ENCODE peak calls at places on chromosomes 16 and 17, in four cellular contexts. One of them, this sample, is unnamed.

GRCh38 chr16:10245002-10245401 is 62.8 kb upstream of the GRIN2A start:
- DNase-seq in AG20443: no peak
- DNase-seq in LoVo: no peak
- DNase-seq in caudate nucleus: no peak
- DNase-seq in this sample: peak

GRCh38 chr17:81263371-81264181 is 24.5 kb downstream of the NDUFAF8 start:
- DNase-seq in caudate nucleus: no peak
- DNase-seq in AG20443: no peak
- DNase-seq in LoVo: no peak
- DNase-seq in this sample: no peak

GRCh38 chr17:32525116-32525515 is 38.3 kb downstream of the CDK5R1 start:
- DNase-seq in LoVo: no peak
- DNase-seq in AG20443: peak
- DNase-seq in caudate nucleus: no peak
- DNase-seq in this sample: no peak

GRCh38 chr17:21033350-21033749 is 9.5 kb downstream of the USP22 start:
- DNase-seq in AG20443: no peak
- DNase-seq in caudate nucleus: no peak
- DNase-seq in LoVo: no peak
- DNase-seq in this sample: no peak

GRCh38 chr17:76123749-76124581 is 17.1 kb downstream of the FOXJ1 start:
- DNase-seq in caudate nucleus: no peak
- DNase-seq in LoVo: no peak
- DNase-seq in AG20443: no peak
- DNase-seq in this sample: no peak

GRCh38 chr16:87707097-87707496 is 58.7 kb downstream of the KLHDC4 start:
- DNase-seq in LoVo: no peak
- DNase-seq in AG20443: no peak
- DNase-seq in caudate nucleus: no peak
- DNase-seq in this sample: no peak

GRCh38 chr16:58658796-58659211 is 25.8 kb downstream of the SLC38A7 start:
- DNase-seq in LoVo: no peak
- DNase-seq in caudate nucleus: no peak
- DNase-seq in AG20443: no peak
- DNase-seq in this sample: no peak

GRCh38 chr17:62139141-62139540 is 74.1 kb upstream of the MED13 start:
- DNase-seq in LoVo: no peak
- DNase-seq in AG20443: no peak
- DNase-seq in caudate nucleus: no peak
- DNase-seq in this sample: no peak

GRCh38 chr16:81831722-81832126 is 52.6 kb downstream of the PLCG2 start:
- DNase-seq in caudate nucleus: peak
- DNase-seq in LoVo: no peak
- DNase-seq in AG20443: no peak
- DNase-seq in this sample: no peak

GRCh38 chr17:10156579-10157488 is 41.6 kb downstream of the GAS7 start:
- DNase-seq in AG20443: no peak
- DNase-seq in caudate nucleus: peak
- DNase-seq in LoVo: no peak
- DNase-seq in this sample: peak

GRCh38 chr17:13099906-13100305 is 82.1 kb upstream of the ELAC2 start:
- DNase-seq in AG20443: no peak
- DNase-seq in LoVo: no peak
- DNase-seq in caudate nucleus: no peak
- DNase-seq in this sample: no peak

GRCh38 chr16:77499373-77500285 is 64.8 kb upstream of the ADAMTS18 start:
- DNase-seq in AG20443: peak
- DNase-seq in caudate nucleus: no peak
- DNase-seq in LoVo: no peak
- DNase-seq in this sample: no peak

GRCh38 chr16:82993874-82994375 is 367.2 kb downstream of the CDH13 start:
- DNase-seq in caudate nucleus: no peak
- DNase-seq in AG20443: no peak
- DNase-seq in LoVo: no peak
- DNase-seq in this sample: no peak

GRCh38 chr16:64626771-64627170 is 495.1 kb downstream of the CDH11 start:
- DNase-seq in AG20443: no peak
- DNase-seq in caudate nucleus: no peak
- DNase-seq in LoVo: no peak
- DNase-seq in this sample: no peak

GRCh38 chr17:31549525-31550388 is 158.3 kb downstream of the RAB11FIP4 start:
- DNase-seq in AG20443: peak
- DNase-seq in LoVo: peak
- DNase-seq in caudate nucleus: peak
- DNase-seq in this sample: peak

GRCh38 chr17:42883802-42884553 is 16.6 kb upstream of the G6PC1 start:
- DNase-seq in caudate nucleus: no peak
- DNase-seq in LoVo: no peak
- DNase-seq in AG20443: no peak
- DNase-seq in this sample: no peak

GRCh38 chr17:16261049-16261448 is 44.0 kb downstream of the PIGL start:
- DNase-seq in AG20443: no peak
- DNase-seq in caudate nucleus: no peak
- DNase-seq in LoVo: no peak
- DNase-seq in this sample: no peak

GRCh38 chr17:19365833-19366636 is 3.5 kb upstream of the B9D1 start:
- DNase-seq in caudate nucleus: no peak
- DNase-seq in AG20443: no peak
- DNase-seq in LoVo: no peak
- DNase-seq in this sample: no peak

GRCh38 chr17:73939808-73940207 is 263.7 kb upstream of the RPL38 start:
- DNase-seq in LoVo: no peak
- DNase-seq in caudate nucleus: no peak
- DNase-seq in AG20443: no peak
- DNase-seq in this sample: no peak

GRCh38 chr17:81012574-81013447 is 21.2 kb downstream of the CHMP6 start:
- DNase-seq in caudate nucleus: no peak
- DNase-seq in AG20443: no peak
- DNase-seq in LoVo: no peak
- DNase-seq in this sample: no peak

GRCh38 chr16:75860654-75861053 is 134.4 kb upstream of the CPHXL start:
- DNase-seq in AG20443: no peak
- DNase-seq in caudate nucleus: peak
- DNase-seq in LoVo: no peak
- DNase-seq in this sample: peak

GRCh38 chr16:88983771-88984687 is 7.0 kb upstream of the CBFA2T3 start:
- DNase-seq in AG20443: no peak
- DNase-seq in LoVo: no peak
- DNase-seq in caudate nucleus: no peak
- DNase-seq in this sample: no peak

GRCh38 chr17:3755335-3756030 is 31.8 kb downstream of the HASPIN start:
- DNase-seq in caudate nucleus: no peak
- DNase-seq in AG20443: no peak
- DNase-seq in LoVo: no peak
- DNase-seq in this sample: no peak

GRCh38 chr16:26830716-26831115 is 236.0 kb upstream of the C16orf82 start:
- DNase-seq in LoVo: no peak
- DNase-seq in AG20443: no peak
- DNase-seq in caudate nucleus: no peak
- DNase-seq in this sample: no peak

GRCh38 chr17:61313515-61314326 is 85.9 kb upstream of the TBX2 start:
- DNase-seq in caudate nucleus: no peak
- DNase-seq in AG20443: no peak
- DNase-seq in LoVo: no peak
- DNase-seq in this sample: no peak

GRCh38 chr16:69201787-69202186 is 14.8 kb downstream of the SNTB2 start:
- DNase-seq in AG20443: no peak
- DNase-seq in caudate nucleus: no peak
- DNase-seq in LoVo: no peak
- DNase-seq in this sample: no peak

GRCh38 chr17:49407981-49408501 is 6.6 kb downstream of the PHB1 start:
- DNase-seq in AG20443: peak
- DNase-seq in LoVo: peak
- DNase-seq in caudate nucleus: no peak
- DNase-seq in this sample: no peak

This sample was measured in anterior cingulate cortex.